ENCODE peak calls at places on chromosomes 7 and 10, in six cellular contexts. One of them, this sample, is unnamed.

GRCh38 chr7:47581821-47582747 is at the start of gene TNS3:
- DNase-seq in H1: no peak
- DNase-seq in NT2/D1: no peak
- DNase-seq in HepG2: no peak
- DNase-seq in GM12878: no peak
- DNase-seq in K562: no peak
- DNase-seq in this sample: no peak

GRCh38 chr10:73552819-73553218 is 38.3 kb downstream of the USP54 start:
- DNase-seq in HepG2: no peak
- DNase-seq in NT2/D1: no peak
- DNase-seq in H1: no peak
- DNase-seq in K562: no peak
- DNase-seq in GM12878: no peak
- DNase-seq in this sample: no peak

GRCh38 chr10:78589687-78590086 is 479.1 kb upstream of the ZMIZ1 start:
- DNase-seq in HepG2: peak; percentile 87
- DNase-seq in NT2/D1: no peak
- DNase-seq in GM12878: no peak
- DNase-seq in K562: no peak
- DNase-seq in H1: no peak
- DNase-seq in this sample: no peak

GRCh38 chr7:54546081-54546985 is 4.2 kb downstream of the VSTM2A start:
- DNase-seq in NT2/D1: no peak
- DNase-seq in H1: no peak
- DNase-seq in HepG2: peak; percentile 20
- DNase-seq in K562: peak; percentile 23
- DNase-seq in GM12878: no peak
- DNase-seq in this sample: no peak

GRCh38 chr10:89574348-89574747 is 39.0 kb upstream of the SLC16A12 start:
- DNase-seq in NT2/D1: no peak
- DNase-seq in GM12878: no peak
- DNase-seq in HepG2: peak; percentile 48
- DNase-seq in H1: no peak
- DNase-seq in K562: no peak
- DNase-seq in this sample: no peak

GRCh38 chr7:98250789-98251188 is 1.2 kb downstream of the TECPR1 start:
- DNase-seq in H1: no peak
- DNase-seq in K562: peak; percentile 54
- DNase-seq in GM12878: no peak
- DNase-seq in NT2/D1: no peak
- DNase-seq in HepG2: no peak
- DNase-seq in this sample: no peak

GRCh38 chr7:92448185-92448747 is 984 bp downstream of the GATAD1 start:
- DNase-seq in H1: no peak
- DNase-seq in NT2/D1: no peak
- DNase-seq in GM12878: peak; percentile 48
- DNase-seq in HepG2: peak; percentile 50
- DNase-seq in K562: peak; percentile 81
- DNase-seq in this sample: peak; percentile 57

GRCh38 chr7:112290065-112290464 is 83.6 kb downstream of the ZNF277 start:
- DNase-seq in GM12878: no peak
- DNase-seq in NT2/D1: no peak
- DNase-seq in HepG2: no peak
- DNase-seq in H1: no peak
- DNase-seq in K562: no peak
- DNase-seq in this sample: no peak

GRCh38 chr7:36840930-36841329 is 116.6 kb upstream of the AOAH start:
- DNase-seq in H1: no peak
- DNase-seq in K562: no peak
- DNase-seq in GM12878: no peak
- DNase-seq in HepG2: no peak
- DNase-seq in NT2/D1: no peak
- DNase-seq in this sample: no peak

GRCh38 chr10:7410800-7411670 is at the start of gene SFMBT2:
- DNase-seq in GM12878: no peak
- DNase-seq in H1: no peak
- DNase-seq in HepG2: no peak
- DNase-seq in K562: peak; percentile 70
- DNase-seq in NT2/D1: no peak
- DNase-seq in this sample: no peak

GRCh38 chr10:86664370-86665217 is 3.7 kb upstream of the LDB3 start:
- DNase-seq in GM12878: no peak
- DNase-seq in H1: no peak
- DNase-seq in K562: no peak
- DNase-seq in HepG2: no peak
- DNase-seq in NT2/D1: no peak
- DNase-seq in this sample: no peak

GRCh38 chr10:74150151-74151056 is at the start of gene AP3M1:
- DNase-seq in NT2/D1: peak; percentile 70
- DNase-seq in K562: peak; percentile 94
- DNase-seq in GM12878: peak; percentile 97
- DNase-seq in H1: peak; percentile 81
- DNase-seq in HepG2: no peak
- DNase-seq in this sample: no peak

DNA sequence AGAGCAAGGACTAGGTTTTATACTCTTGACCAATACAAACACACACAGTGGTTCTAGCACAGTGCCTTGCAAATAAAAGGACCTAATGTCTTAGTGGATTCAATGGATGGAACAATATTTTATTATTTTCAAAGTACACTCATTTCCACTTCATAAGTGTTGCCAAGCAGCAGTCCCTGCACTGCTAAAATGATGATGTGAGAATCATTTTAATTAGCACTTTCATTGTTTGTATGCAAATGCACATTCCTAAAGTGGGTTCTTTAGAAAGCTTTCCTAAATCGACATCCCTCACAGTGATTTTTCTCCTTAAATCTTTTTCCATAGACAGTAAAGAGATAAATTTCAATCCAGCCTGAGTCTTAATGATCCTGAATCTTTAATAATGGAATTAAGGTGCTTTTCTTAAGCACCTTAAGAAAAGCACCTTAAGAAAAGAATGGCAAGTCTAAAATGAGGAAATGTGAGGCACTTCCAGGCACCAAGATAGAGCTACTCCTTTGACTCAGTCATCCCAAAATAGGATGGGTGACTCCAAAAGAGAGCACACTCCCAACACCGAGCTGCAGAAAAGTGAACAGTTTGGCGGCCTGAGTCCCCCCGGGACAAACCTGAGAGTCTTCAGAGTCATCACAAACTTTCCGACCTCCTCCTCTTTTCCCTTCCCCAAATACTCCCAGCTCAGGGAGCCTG is 84.5 kb downstream of the SORBS1 start:
- DNase-seq in HepG2: no peak
- DNase-seq in GM12878: no peak
- DNase-seq in K562: no peak
- DNase-seq in H1: no peak
- DNase-seq in NT2/D1: no peak
- DNase-seq in this sample: no peak
- H3K4me1 ChIP-seq in HepG2: peaks cover 100% of the 10 kb centered on the region
- H3K4me1 ChIP-seq in GM12878: peaks cover 3% of the 10 kb centered on the region
- H3K4me1 ChIP-seq in K562: peaks cover 12% of the 10 kb centered on the region
- H3K4me1 ChIP-seq in H1: peaks cover 19% of the 10 kb centered on the region
- H3K4me1 ChIP-seq in NT2/D1: peaks cover 3% of the 10 kb centered on the region
- H3K4me1 ChIP-seq in this sample: no peaks in the 10 kb centered on the region

DNA sequence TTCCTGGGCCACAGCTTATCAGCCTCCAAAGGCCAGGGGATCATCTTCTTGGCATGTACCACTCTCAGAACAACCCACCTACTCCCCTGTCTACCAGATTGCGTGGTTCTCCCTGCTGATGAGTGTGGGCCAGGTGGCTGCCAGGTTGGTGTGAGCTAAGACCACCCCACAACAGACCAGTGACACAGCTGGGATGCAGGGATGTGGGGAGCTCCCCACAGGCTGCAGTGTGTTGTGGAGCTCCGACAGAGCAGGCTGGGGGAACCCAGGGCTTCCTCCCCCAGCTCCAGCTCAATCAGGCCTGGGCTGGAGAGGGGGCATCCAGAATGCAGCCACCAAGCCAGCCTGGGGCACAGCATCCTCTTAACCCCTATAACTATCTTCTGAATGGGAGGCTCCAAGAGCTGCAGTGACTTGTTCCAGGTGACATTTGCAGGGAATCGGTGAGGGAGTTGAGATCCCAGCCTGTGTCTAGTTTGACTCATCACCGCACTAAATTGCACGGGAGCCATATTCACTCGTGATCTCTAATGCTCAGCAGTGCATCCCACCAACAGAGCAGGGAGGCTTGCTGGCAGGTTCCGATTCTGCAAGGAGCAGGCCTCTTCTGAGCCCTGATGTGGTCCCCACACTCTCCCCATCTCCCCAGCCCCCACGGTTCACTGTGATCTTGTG is 596 bp upstream of the GDF2 start:
- DNase-seq in H1: no peak
- DNase-seq in NT2/D1: no peak
- DNase-seq in HepG2: no peak
- DNase-seq in GM12878: no peak
- DNase-seq in K562: no peak
- DNase-seq in this sample: no peak
- TF ChIP-seq ZNF274 in H1: no peak
- TF ChIP-seq ZNF274 in NT2/D1: no peak
- TF ChIP-seq ZNF274 in HepG2: no peak
- TF ChIP-seq ZNF274 in GM12878: no peak
- TF ChIP-seq ZNF274 in K562: no peak
- TF ChIP-seq ZNF274 in this sample: no peak

GRCh38 chr7:70498232-70498631 is 633.7 kb upstream of the GALNT17 start:
- DNase-seq in H1: no peak
- DNase-seq in K562: no peak
- DNase-seq in HepG2: no peak
- DNase-seq in NT2/D1: no peak
- DNase-seq in GM12878: no peak
- DNase-seq in this sample: no peak

GRCh38 chr7:70494225-70494877 is 637.6 kb upstream of the GALNT17 start:
- DNase-seq in K562: no peak
- DNase-seq in H1: no peak
- DNase-seq in HepG2: no peak
- DNase-seq in NT2/D1: no peak
- DNase-seq in GM12878: no peak
- DNase-seq in this sample: no peak

GRCh38 chr7:70494977-70495376 is 637.0 kb upstream of the GALNT17 start:
- DNase-seq in GM12878: no peak
- DNase-seq in HepG2: no peak
- DNase-seq in K562: no peak
- DNase-seq in H1: no peak
- DNase-seq in NT2/D1: no peak
- DNase-seq in this sample: no peak

GRCh38 chr7:70498633-70499032 is 633.3 kb upstream of the GALNT17 start:
- DNase-seq in HepG2: no peak
- DNase-seq in GM12878: no peak
- DNase-seq in NT2/D1: no peak
- DNase-seq in H1: no peak
- DNase-seq in K562: no peak
- DNase-seq in this sample: no peak

DNA sequence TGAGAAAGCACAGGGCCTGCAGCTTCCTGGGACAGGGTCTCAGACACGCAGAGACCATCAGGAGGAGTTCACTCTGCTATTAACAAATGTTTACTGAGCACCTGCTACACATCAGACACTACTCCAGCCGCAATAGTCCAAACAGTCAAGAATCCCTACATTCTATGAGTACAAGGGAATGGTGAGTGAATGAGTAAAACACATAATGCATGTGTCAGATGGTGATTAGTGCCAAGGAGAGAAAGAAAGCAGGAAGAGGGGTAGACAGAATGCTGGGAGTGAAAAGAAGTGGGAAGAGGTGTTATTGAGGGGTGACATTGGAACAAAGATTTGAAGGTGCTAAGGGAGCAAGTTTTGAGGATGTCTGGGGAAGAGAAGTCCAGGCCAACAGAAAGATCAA is 634.2 kb upstream of the GALNT17 start:
- DNase-seq in H1: no peak
- DNase-seq in NT2/D1: no peak
- DNase-seq in GM12878: no peak
- DNase-seq in K562: no peak
- DNase-seq in HepG2: no peak
- DNase-seq in this sample: no peak
- H3K4me1 ChIP-seq in H1: no peaks in the 10 kb centered on the region
- H3K4me1 ChIP-seq in NT2/D1: no peaks in the 10 kb centered on the region
- H3K4me1 ChIP-seq in GM12878: no peaks in the 10 kb centered on the region
- H3K4me1 ChIP-seq in K562: no peaks in the 10 kb centered on the region
- H3K4me1 ChIP-seq in HepG2: no peaks in the 10 kb centered on the region
- H3K4me1 ChIP-seq in this sample: no peaks in the 10 kb centered on the region

GRCh38 chr10:67763499-67764011 is 67.6 kb upstream of the CTNNA3 start:
- DNase-seq in HepG2: peak; percentile 23
- DNase-seq in NT2/D1: no peak
- DNase-seq in GM12878: no peak
- DNase-seq in K562: no peak
- DNase-seq in H1: peak; percentile 17
- DNase-seq in this sample: no peak
- TF ChIP-seq ZNF274 in HepG2: no peak
- TF ChIP-seq ZNF274 in NT2/D1: no peak
- TF ChIP-seq ZNF274 in GM12878: no peak
- TF ChIP-seq ZNF274 in K562: no peak
- TF ChIP-seq ZNF274 in H1: no peak
- TF ChIP-seq ZNF274 in this sample: no peak

DNA sequence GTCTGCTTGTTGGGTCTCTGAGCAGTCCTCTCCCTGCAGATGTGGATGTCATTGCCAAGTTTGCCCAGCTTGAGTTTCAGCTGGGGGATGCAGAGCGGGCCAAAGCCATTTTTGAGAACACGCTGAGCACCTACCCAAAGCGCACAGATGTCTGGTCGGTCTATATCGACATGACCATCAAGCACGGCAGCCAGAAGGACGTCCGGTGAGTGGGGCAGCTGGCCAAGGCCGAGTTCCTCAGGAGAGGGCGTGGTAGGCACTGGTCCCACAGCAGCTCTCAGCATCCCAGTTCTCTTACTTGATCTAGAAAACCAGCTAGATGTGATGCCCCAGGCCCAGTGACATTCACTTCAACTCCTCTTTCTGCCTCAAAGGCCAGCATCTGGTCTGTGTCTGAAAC is 7.7 kb downstream of the CALHM2 start:
- DNase-seq in NT2/D1: no peak
- DNase-seq in GM12878: no peak
- DNase-seq in HepG2: no peak
- DNase-seq in K562: no peak
- DNase-seq in H1: no peak
- DNase-seq in this sample: no peak
- H3K4me1 ChIP-seq in NT2/D1: peaks cover under 1% of the 10 kb centered on the region
- H3K4me1 ChIP-seq in GM12878: peaks cover 2% of the 10 kb centered on the region
- H3K4me1 ChIP-seq in HepG2: peaks cover 8% of the 10 kb centered on the region
- H3K4me1 ChIP-seq in K562: peaks cover 2% of the 10 kb centered on the region
- H3K4me1 ChIP-seq in H1: no peaks in the 10 kb centered on the region
- H3K4me1 ChIP-seq in this sample: peaks cover 15% of the 10 kb centered on the region

DNA sequence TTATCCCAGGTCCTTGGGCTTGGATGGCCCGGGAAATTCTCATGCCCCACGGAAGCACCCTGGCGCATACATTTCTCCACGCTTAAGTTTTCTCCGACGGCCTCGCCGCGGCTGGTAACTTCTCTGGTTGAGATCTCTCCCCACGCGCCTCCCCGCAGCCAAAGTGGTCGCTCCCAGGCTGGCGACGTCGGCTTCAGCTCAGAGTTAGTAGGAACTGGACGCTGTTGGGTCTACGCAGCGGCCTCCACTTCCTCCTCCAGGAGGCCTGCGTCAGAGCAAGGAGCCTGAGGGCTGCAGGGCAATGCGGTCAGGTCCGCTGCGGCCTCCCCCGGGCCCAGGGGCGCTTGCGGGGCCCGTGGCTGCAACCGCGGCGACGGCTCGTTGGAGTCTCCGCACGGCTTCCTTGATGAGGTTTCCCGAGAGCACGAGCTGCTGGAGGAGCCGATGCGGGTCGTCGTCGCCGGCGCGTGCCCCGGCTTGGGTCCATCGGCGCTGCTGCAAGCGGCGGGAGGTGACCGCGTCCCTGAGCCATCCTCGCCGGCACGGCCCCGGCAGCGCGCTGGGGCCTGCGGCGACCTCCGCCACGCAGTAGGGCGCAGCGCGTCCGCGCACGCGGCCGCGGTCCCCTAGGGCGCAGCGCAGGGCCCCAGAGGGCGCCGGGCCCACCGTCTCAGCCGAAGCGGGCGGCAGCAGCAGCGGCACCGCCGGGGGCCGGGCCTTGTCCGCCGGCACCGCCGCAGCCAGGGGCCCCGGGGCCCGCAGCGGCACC is 744 bp downstream of the FRAT2 start:
- DNase-seq in H1: no peak
- DNase-seq in HepG2: no peak
- DNase-seq in NT2/D1: no peak
- DNase-seq in K562: peak; percentile 64
- DNase-seq in GM12878: no peak
- DNase-seq in this sample: no peak
- TF ChIP-seq ZNF274 in H1: no peak
- TF ChIP-seq ZNF274 in HepG2: no peak
- TF ChIP-seq ZNF274 in NT2/D1: no peak
- TF ChIP-seq ZNF274 in K562: no peak
- TF ChIP-seq ZNF274 in GM12878: no peak
- TF ChIP-seq ZNF274 in this sample: no peak

This sample was measured in HCT116.